ENCODE peak calls at places on chromosomes 2 and 18, in five cellular contexts. K is epithelial cell of esophagus, J is bronchial epithelial cell, Q is heart left ventricle, N is HFF-Myc. O is an unnamed sample.

GRCh38 chr2:154556146-154556545 is 142.3 kb upstream of the KCNJ3 start:
- DNase-seq in K (no peak), J (no peak), N (no peak), Q (no peak), O (no peak)

GRCh38 chr2:63855418-63856301 is 14.0 kb downstream of the UGP2 start:
- DNase-seq in J (no peak), N (no peak), K (no peak), Q (no peak), O (no peak)

GRCh38 chr2:102235491-102235890 is 48.7 kb downstream of the IL1RL2 start:
- DNase-seq in J (no peak), Q (no peak), K (peak; percentile 36), N (no peak), O (no peak)

GRCh38 chr2:183950673-183951072 is 647.7 kb upstream of the ZNF804A start:
- DNase-seq in N (no peak), K (no peak), Q (no peak), J (no peak), O (no peak)

GRCh38 chr18:76368976-76369375 is 126.1 kb downstream of the ZNF516 start:
- DNase-seq in Q (no peak), N (no peak), K (no peak), J (no peak), O (no peak)

GRCh38 chr2:96090527-96090926 is 25.8 kb downstream of the ADRA2B start:
- DNase-seq in N (no peak), K (no peak), J (peak; percentile 65), Q (no peak), O (peak; percentile 5)

GRCh38 chr2:225122007-225122406 is 79.7 kb upstream of the DOCK10 start:
- DNase-seq in Q (no peak), J (no peak), N (no peak), K (no peak), O (no peak)

GRCh38 chr2:241161646-241162281 is 11.5 kb downstream of the PPP1R7 start:
- DNase-seq in Q (peak; percentile 80), K (peak; percentile 10), J (no peak), N (peak; percentile 49), O (no peak)

GRCh38 chr2:23803965-23804542 is 122.9 kb downstream of the ATAD2B start:
- DNase-seq in Q (peak; percentile 15), K (peak; percentile 46), J (peak; percentile 47), N (peak; percentile 4), O (no peak)
- TF ChIP-seq CTCF in Q (no peak), K (peak; percentile 39), J (peak; percentile 47), N (peak; percentile 52), O (no peak)

GRCh38 chr2:134900151-134900550 is 18.5 kb upstream of the CCNT2 start:
- DNase-seq in N (peak; percentile 32), Q (no peak), K (peak; percentile 42), J (peak; percentile 49), O (no peak)

GRCh38 chr2:134899204-134899603 is 19.4 kb upstream of the CCNT2 start:
- DNase-seq in Q (no peak), K (no peak), J (no peak), N (no peak), O (no peak)

GRCh38 chr2:134892282-134893054 is 26.2 kb upstream of the CCNT2 start:
- DNase-seq in N (no peak), K (no peak), Q (no peak), J (no peak), O (no peak)

GRCh38 chr2:134897932-134898331 is 20.7 kb upstream of the CCNT2 start:
- DNase-seq in N (no peak), J (peak; percentile 31), K (peak; percentile 25), Q (no peak), O (no peak)
- TF ChIP-seq CTCF in N (no peak), J (no peak), K (peak; percentile 32), Q (peak; percentile 26), O (peak; percentile 66)

GRCh38 chr2:112723995-112724394 is 3.2 kb downstream of the NT5DC4 start:
- DNase-seq in Q (no peak), J (no peak), K (no peak), N (no peak), O (no peak)

GRCh38 chr2:112725545-112726457 is 5.0 kb downstream of the NT5DC4 start:
- DNase-seq in K (peak; percentile 31), J (peak; percentile 36), N (no peak), Q (no peak), O (no peak)

GRCh38 chr2:112723556-112723940 is 2.7 kb downstream of the NT5DC4 start:
- DNase-seq in K (no peak), Q (no peak), N (no peak), J (no peak), O (no peak)

GRCh38 chr2:112726487-112727190 is 5.8 kb downstream of the NT5DC4 start:
- DNase-seq in Q (peak; percentile 82), N (peak; percentile 60), J (peak; percentile 87), K (peak; percentile 94), O (peak; percentile 94)

GRCh38 chr2:112724611-112725525 is 4.0 kb downstream of the NT5DC4 start:
- DNase-seq in K (peak; percentile 37), J (no peak), N (no peak), Q (no peak), O (peak; percentile 50)
- TF ChIP-seq CTCF in K (peak; percentile 29), J (peak; percentile 45), N (peak; percentile 32), Q (no peak), O (peak; percentile 64)

GRCh38 chr18:60411715-60412114 is 39.1 kb upstream of the MC4R start:
- DNase-seq in K (peak; percentile 4), J (peak; percentile 3), Q (no peak), N (no peak), O (no peak)
- TF ChIP-seq CTCF in K (peak; percentile 29), J (peak; percentile 32), Q (no peak), N (peak; percentile 19), O (no peak)